ENCODE peak calls at places on chromosome 22, in five cellular contexts. One of them, this sample, is unnamed. For H3K4me1, the result is how much of the 10 kb centered on the place peaks cover.

GRCh38 chr22:20615021-20615420 is 107.6 kb downstream of the MED15 start:
- DNase-seq in astrocyte: no peak
- DNase-seq in neuronal stem cell: no peak
- DNase-seq in upper lobe of right lung: no peak
- DNase-seq in osteoblast: no peak
- DNase-seq in this sample: no peak

GRCh38 chr22:29394931-29395581 is 6.7 kb upstream of the AP1B1 start:
- DNase-seq in neuronal stem cell: peak
- DNase-seq in astrocyte: peak
- DNase-seq in osteoblast: peak
- DNase-seq in upper lobe of right lung: peak
- DNase-seq in this sample: peak

GRCh38 chr22:21837184-21837979 is 30.1 kb downstream of the MAPK1 start:
- DNase-seq in upper lobe of right lung: no peak
- DNase-seq in osteoblast: peak
- DNase-seq in neuronal stem cell: peak
- DNase-seq in astrocyte: peak
- DNase-seq in this sample: no peak

GRCh38 chr22:35446365-35446764 is 46.4 kb downstream of the MCM5 start:
- DNase-seq in astrocyte: peak
- DNase-seq in osteoblast: peak
- DNase-seq in neuronal stem cell: no peak
- DNase-seq in upper lobe of right lung: no peak
- DNase-seq in this sample: no peak

GRCh38 chr22:37014835-37015586 is 4.2 kb downstream of the TST start:
- DNase-seq in upper lobe of right lung: no peak
- DNase-seq in osteoblast: peak
- DNase-seq in neuronal stem cell: no peak
- DNase-seq in astrocyte: no peak
- DNase-seq in this sample: no peak

GRCh38 chr22:48044484-48045060 is 1282.1 kb downstream of the TBC1D22A start:
- DNase-seq in upper lobe of right lung: no peak
- DNase-seq in neuronal stem cell: no peak
- DNase-seq in osteoblast: no peak
- DNase-seq in astrocyte: no peak
- DNase-seq in this sample: no peak

GRCh38 chr22:45516163-45516562 is 13.5 kb downstream of the FBLN1 start:
- DNase-seq in upper lobe of right lung: no peak
- DNase-seq in neuronal stem cell: no peak
- DNase-seq in astrocyte: peak
- DNase-seq in osteoblast: peak
- DNase-seq in this sample: no peak

GRCh38 chr22:36339171-36340065 is 48.3 kb downstream of the MYH9 start:
- DNase-seq in astrocyte: peak
- DNase-seq in osteoblast: peak
- DNase-seq in neuronal stem cell: no peak
- DNase-seq in upper lobe of right lung: no peak
- DNase-seq in this sample: no peak

GRCh38 chr22:45235101-45235777 is 5.5 kb downstream of the KIAA0930 start:
- DNase-seq in astrocyte: no peak
- DNase-seq in upper lobe of right lung: no peak
- DNase-seq in osteoblast: peak
- DNase-seq in neuronal stem cell: no peak
- DNase-seq in this sample: no peak

GRCh38 chr22:26453195-26453594 is 24.1 kb downstream of the ASPHD2 start:
- DNase-seq in neuronal stem cell: no peak
- DNase-seq in osteoblast: no peak
- DNase-seq in upper lobe of right lung: no peak
- DNase-seq in astrocyte: no peak
- DNase-seq in this sample: no peak

GRCh38 chr22:24134090-24134846 is 47.0 kb upstream of the SUSD2 start:
- DNase-seq in astrocyte: no peak
- DNase-seq in neuronal stem cell: peak
- DNase-seq in upper lobe of right lung: peak
- DNase-seq in osteoblast: peak
- DNase-seq in this sample: no peak

GRCh38 chr22:41913040-41913719 is 1.7 kb downstream of the SHISA8 start:
- DNase-seq in upper lobe of right lung: no peak
- DNase-seq in osteoblast: peak
- DNase-seq in astrocyte: no peak
- DNase-seq in neuronal stem cell: no peak
- DNase-seq in this sample: no peak
- H3K4me1 ChIP-seq in upper lobe of right lung: under half
- H3K4me1 ChIP-seq in osteoblast: under half
- H3K4me1 ChIP-seq in astrocyte: under half
- H3K4me1 ChIP-seq in neuronal stem cell: under half
- H3K4me1 ChIP-seq in this sample: under half

GRCh38 chr22:31486951-31487350 is 2.7 kb downstream of the EIF4ENIF1 start:
- DNase-seq in neuronal stem cell: no peak
- DNase-seq in osteoblast: no peak
- DNase-seq in upper lobe of right lung: no peak
- DNase-seq in astrocyte: no peak
- DNase-seq in this sample: no peak
- H3K4me3 ChIP-seq in neuronal stem cell: no peak
- H3K4me3 ChIP-seq in osteoblast: no peak
- H3K4me3 ChIP-seq in upper lobe of right lung: no peak
- H3K4me3 ChIP-seq in astrocyte: no peak
- H3K4me3 ChIP-seq in this sample: no peak

GRCh38 chr22:27872488-27872887 is 46.6 kb downstream of the PITPNB start:
- DNase-seq in osteoblast: no peak
- DNase-seq in astrocyte: no peak
- DNase-seq in neuronal stem cell: no peak
- DNase-seq in upper lobe of right lung: no peak
- DNase-seq in this sample: no peak
- H3K4me1 ChIP-seq in osteoblast: half or more
- H3K4me1 ChIP-seq in astrocyte: under half
- H3K4me1 ChIP-seq in neuronal stem cell: under half
- H3K4me1 ChIP-seq in upper lobe of right lung: under half
- H3K4me1 ChIP-seq in this sample: under half

GRCh38 chr22:38696606-38697005 is 4.1 kb downstream of the JOSD1 start:
- DNase-seq in osteoblast: peak
- DNase-seq in neuronal stem cell: no peak
- DNase-seq in upper lobe of right lung: no peak
- DNase-seq in astrocyte: peak
- DNase-seq in this sample: no peak

GRCh38 chr22:38698407-38699094 is 2.2 kb downstream of the JOSD1 start:
- DNase-seq in neuronal stem cell: no peak
- DNase-seq in astrocyte: no peak
- DNase-seq in upper lobe of right lung: peak
- DNase-seq in osteoblast: no peak
- DNase-seq in this sample: no peak

GRCh38 chr22:38694945-38695344 is 5.8 kb downstream of the JOSD1 start:
- DNase-seq in upper lobe of right lung: no peak
- DNase-seq in astrocyte: no peak
- DNase-seq in neuronal stem cell: no peak
- DNase-seq in osteoblast: no peak
- DNase-seq in this sample: no peak

GRCh38 chr22:38699143-38699542 is 1.6 kb downstream of the JOSD1 start:
- DNase-seq in neuronal stem cell: no peak
- DNase-seq in astrocyte: no peak
- DNase-seq in upper lobe of right lung: no peak
- DNase-seq in osteoblast: no peak
- DNase-seq in this sample: no peak

DNA sequence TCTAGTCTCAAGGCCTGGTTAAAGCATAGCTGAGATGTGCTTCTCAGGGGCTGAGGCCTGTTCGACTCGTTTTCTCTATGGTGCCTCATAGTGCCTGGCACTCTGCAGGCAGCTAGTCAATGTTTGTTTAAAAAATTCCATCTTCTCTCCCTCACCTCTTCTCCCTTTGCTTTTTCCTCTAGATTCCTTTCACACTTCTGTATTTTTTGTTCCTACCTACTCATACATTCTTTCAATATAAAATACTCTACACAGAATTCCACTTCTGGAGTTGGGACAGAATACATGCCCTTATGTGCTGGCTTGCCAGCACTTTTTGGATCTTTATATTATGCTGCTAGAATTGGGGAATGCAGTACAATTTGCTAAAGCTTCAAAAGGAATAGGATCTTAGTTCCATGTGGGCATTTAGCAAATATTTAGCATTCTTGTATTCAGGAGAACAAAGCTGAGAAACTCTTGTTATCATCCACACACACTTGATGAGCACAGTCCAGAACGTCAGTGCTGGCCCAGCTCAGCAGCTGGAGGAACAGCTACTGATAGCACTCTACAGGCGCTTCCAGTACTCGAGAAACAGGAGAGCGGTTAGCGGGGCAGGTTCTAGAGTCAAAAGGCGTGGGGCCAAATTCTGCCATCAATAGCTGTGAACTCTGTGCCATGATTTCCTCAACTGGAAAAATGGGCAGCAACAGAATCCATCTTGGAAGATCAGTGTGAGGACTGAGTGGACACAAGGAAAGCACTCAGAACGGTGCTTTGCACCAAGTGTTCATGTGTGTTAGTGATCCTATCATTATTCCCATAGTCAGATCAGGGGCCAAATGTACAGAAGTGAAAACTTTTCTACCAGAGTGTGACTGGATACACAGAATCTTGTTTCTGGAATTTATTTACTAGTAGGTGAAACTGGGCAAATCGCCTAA is 3.4 kb downstream of the JOSD1 start:
- DNase-seq in upper lobe of right lung: peak
- DNase-seq in neuronal stem cell: no peak
- DNase-seq in osteoblast: no peak
- DNase-seq in astrocyte: peak
- DNase-seq in this sample: peak
- H3K4me3 ChIP-seq in upper lobe of right lung: no peak
- H3K4me3 ChIP-seq in neuronal stem cell: peak
- H3K4me3 ChIP-seq in osteoblast: peak
- H3K4me3 ChIP-seq in astrocyte: peak
- H3K4me3 ChIP-seq in this sample: peak

DNA sequence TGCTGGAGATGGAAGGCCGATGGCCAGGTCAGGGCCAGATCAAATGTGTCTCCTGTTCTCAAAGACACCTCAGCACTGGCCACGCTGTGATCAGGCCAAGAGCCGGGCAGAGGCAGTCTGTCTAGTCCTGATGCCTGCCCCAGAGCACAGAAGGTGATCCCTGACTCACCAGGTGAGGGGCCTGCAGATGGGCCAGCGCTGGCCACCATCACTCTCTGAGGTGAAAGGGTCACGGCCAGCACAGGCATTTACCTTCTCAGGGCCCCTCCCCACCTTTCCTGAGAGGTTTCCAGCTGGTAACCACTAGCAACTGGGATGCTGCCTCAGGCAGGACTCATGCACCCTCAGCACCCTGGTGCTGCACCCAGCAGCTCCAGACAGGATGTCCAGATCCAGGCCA is 2.9 kb downstream of the SBF1 start:
- DNase-seq in osteoblast: no peak
- DNase-seq in astrocyte: no peak
- DNase-seq in neuronal stem cell: no peak
- DNase-seq in upper lobe of right lung: no peak
- DNase-seq in this sample: no peak
- H3K4me1 ChIP-seq in osteoblast: under half
- H3K4me1 ChIP-seq in astrocyte: under half
- H3K4me1 ChIP-seq in neuronal stem cell: under half
- H3K4me1 ChIP-seq in upper lobe of right lung: half or more
- H3K4me1 ChIP-seq in this sample: under half

DNA sequence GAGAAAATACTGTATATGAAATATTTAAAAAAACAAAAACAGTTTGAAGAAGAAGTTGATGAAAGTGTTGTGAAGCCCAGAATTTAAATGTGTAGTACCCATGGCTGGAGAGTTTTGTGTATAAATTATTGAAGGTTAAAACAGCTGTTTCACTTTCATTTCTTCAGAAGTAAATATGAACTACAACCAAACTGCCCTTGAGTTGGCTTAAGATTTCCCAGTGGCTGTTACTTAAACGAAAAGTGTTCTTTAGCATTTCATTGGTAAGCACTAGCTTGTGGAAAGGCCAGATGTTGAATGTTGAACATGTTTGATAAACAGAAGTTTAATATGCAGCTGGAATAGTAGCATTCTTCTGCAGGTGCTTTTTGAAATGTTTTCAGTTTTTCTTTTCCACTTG is 83.3 kb upstream of the TNRC6B start:
- DNase-seq in astrocyte: no peak
- DNase-seq in upper lobe of right lung: no peak
- DNase-seq in osteoblast: no peak
- DNase-seq in neuronal stem cell: no peak
- DNase-seq in this sample: no peak
- H3K4me3 ChIP-seq in astrocyte: no peak
- H3K4me3 ChIP-seq in upper lobe of right lung: no peak
- H3K4me3 ChIP-seq in osteoblast: peak
- H3K4me3 ChIP-seq in neuronal stem cell: no peak
- H3K4me3 ChIP-seq in this sample: no peak

GRCh38 chr22:32836286-32836859 is 34.9 kb downstream of the TIMP3 start:
- DNase-seq in astrocyte: no peak
- DNase-seq in osteoblast: no peak
- DNase-seq in upper lobe of right lung: no peak
- DNase-seq in neuronal stem cell: no peak
- DNase-seq in this sample: no peak
- H3K4me1 ChIP-seq in astrocyte: under half
- H3K4me1 ChIP-seq in osteoblast: under half
- H3K4me1 ChIP-seq in upper lobe of right lung: half or more
- H3K4me1 ChIP-seq in neuronal stem cell: under half
- H3K4me1 ChIP-seq in this sample: under half

DNA sequence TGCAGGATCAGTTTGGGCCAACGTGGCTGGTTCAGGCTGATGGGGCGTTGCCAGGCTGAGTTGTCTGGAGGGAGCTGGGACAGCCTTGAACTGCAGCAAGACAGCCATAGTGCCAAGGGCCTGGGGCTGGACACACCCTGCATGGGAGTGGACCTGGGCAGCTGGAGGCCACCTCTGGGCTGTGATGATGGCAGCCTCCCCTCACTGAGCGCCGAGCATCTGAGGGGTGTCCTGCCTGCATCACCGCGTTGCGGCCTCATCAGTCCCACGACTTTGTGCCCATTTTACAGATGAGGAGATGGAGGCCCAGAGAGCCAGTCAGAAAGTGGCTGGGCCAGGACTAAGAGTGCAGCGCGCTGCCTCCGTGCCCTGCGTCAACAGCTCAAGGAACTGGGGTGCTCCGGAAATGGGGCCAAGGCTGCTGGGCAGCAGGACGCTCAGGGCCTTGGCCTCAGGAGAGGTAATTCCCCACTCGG is 590 bp upstream of the TSPO start:
- DNase-seq in upper lobe of right lung: no peak
- DNase-seq in astrocyte: no peak
- DNase-seq in osteoblast: peak
- DNase-seq in neuronal stem cell: no peak
- DNase-seq in this sample: no peak
- H3K4me3 ChIP-seq in upper lobe of right lung: peak
- H3K4me3 ChIP-seq in astrocyte: peak
- H3K4me3 ChIP-seq in osteoblast: peak
- H3K4me3 ChIP-seq in neuronal stem cell: peak
- H3K4me3 ChIP-seq in this sample: peak

GRCh38 chr22:50583294-50583865 is 731 bp upstream of the CHKB start:
- DNase-seq in astrocyte: no peak
- DNase-seq in osteoblast: no peak
- DNase-seq in neuronal stem cell: no peak
- DNase-seq in upper lobe of right lung: peak
- DNase-seq in this sample: peak

GRCh38 chr22:50586416-50586815 is 3.8 kb upstream of the CHKB start:
- DNase-seq in osteoblast: peak
- DNase-seq in neuronal stem cell: no peak
- DNase-seq in astrocyte: no peak
- DNase-seq in upper lobe of right lung: peak
- DNase-seq in this sample: no peak

GRCh38 chr22:50585781-50586180 is 3.1 kb upstream of the CHKB start:
- DNase-seq in upper lobe of right lung: peak
- DNase-seq in osteoblast: peak
- DNase-seq in neuronal stem cell: no peak
- DNase-seq in astrocyte: no peak
- DNase-seq in this sample: peak

GRCh38 chr22:50584106-50585096 is 1.8 kb upstream of the CHKB start:
- DNase-seq in upper lobe of right lung: peak
- DNase-seq in astrocyte: no peak
- DNase-seq in osteoblast: no peak
- DNase-seq in neuronal stem cell: no peak
- DNase-seq in this sample: peak

GRCh38 chr22:50585238-50585637 is 2.6 kb upstream of the CHKB start:
- DNase-seq in neuronal stem cell: no peak
- DNase-seq in upper lobe of right lung: no peak
- DNase-seq in osteoblast: peak
- DNase-seq in astrocyte: no peak
- DNase-seq in this sample: peak
- H3K4me1 ChIP-seq in neuronal stem cell: under half
- H3K4me1 ChIP-seq in upper lobe of right lung: under half
- H3K4me1 ChIP-seq in osteoblast: under half
- H3K4me1 ChIP-seq in astrocyte: under half
- H3K4me1 ChIP-seq in this sample: under half

This sample was measured in Caco-2.